ENCODE peak calls at places on chromosome 18, in six cellular contexts. G, Y, T, U, B and N are unnamed samples.

GRCh38 chr18:36629836-36630235 is 199.0 kb downstream of the TPGS2 start:
- DNase-seq in G (no peak), Y (no peak), T (no peak), U (peak; percentile 11), B (no peak), N (no peak)

GRCh38 chr18:13382683-13382989 is 164.1 kb downstream of the LDLRAD4 start:
- DNase-seq in G (no peak), Y (no peak), T (peak; percentile 12), U (no peak), B (no peak), N (no peak)

GRCh38 chr18:4017479-4017878 is 437.6 kb downstream of the DLGAP1 start:
- DNase-seq in G (peak; percentile 2), Y (no peak), T (peak; percentile 65), U (no peak), B (peak; percentile 46), N (peak; percentile 3)

GRCh38 chr18:36950282-36950681 is 121.4 kb downstream of the KIAA1328 start:
- DNase-seq in G (no peak), Y (no peak), T (no peak), U (no peak), B (no peak), N (no peak)

GRCh38 chr18:13915973-13916372 is 637 bp upstream of the MC2R start:
- DNase-seq in G (no peak), Y (no peak), T (no peak), U (no peak), B (no peak), N (no peak)

GRCh38 chr18:34649072-34649471 is 61.0 kb upstream of the DTNA start:
- DNase-seq in G (peak; percentile 56), Y (no peak), T (no peak), U (no peak), B (no peak), N (peak; percentile 64)

GRCh38 chr18:47997338-47997780 is 66.9 kb upstream of the SMAD2 start:
- DNase-seq in G (no peak), Y (peak; percentile 62), T (peak; percentile 81), U (peak; percentile 19), B (peak; percentile 70), N (no peak)

GRCh38 chr18:41096504-41096903 is 858.5 kb upstream of the PIK3C3 start:
- DNase-seq in G (peak; percentile 42), Y (peak; percentile 2), T (no peak), U (no peak), B (no peak), N (peak; percentile 9)

GRCh38 chr18:6963452-6964097 is 154.0 kb downstream of the LAMA1 start:
- DNase-seq in G (no peak), Y (no peak), T (no peak), U (no peak), B (no peak), N (no peak)

GRCh38 chr18:22504665-22505064 is 87.0 kb upstream of the CTAGE1 start:
- DNase-seq in G (peak; percentile 68), Y (no peak), T (no peak), U (no peak), B (no peak), N (peak; percentile 88)

GRCh38 chr18:14945286-14945685 is 197.3 kb downstream of the ANKRD30B start:
- DNase-seq in G (no peak), Y (no peak), T (no peak), U (no peak), B (no peak), N (no peak)

GRCh38 chr18:34219651-34220050 is 5.1 kb downstream of the NOL4 start:
- DNase-seq in G (no peak), Y (no peak), T (no peak), U (no peak), B (no peak), N (no peak)

DNA sequence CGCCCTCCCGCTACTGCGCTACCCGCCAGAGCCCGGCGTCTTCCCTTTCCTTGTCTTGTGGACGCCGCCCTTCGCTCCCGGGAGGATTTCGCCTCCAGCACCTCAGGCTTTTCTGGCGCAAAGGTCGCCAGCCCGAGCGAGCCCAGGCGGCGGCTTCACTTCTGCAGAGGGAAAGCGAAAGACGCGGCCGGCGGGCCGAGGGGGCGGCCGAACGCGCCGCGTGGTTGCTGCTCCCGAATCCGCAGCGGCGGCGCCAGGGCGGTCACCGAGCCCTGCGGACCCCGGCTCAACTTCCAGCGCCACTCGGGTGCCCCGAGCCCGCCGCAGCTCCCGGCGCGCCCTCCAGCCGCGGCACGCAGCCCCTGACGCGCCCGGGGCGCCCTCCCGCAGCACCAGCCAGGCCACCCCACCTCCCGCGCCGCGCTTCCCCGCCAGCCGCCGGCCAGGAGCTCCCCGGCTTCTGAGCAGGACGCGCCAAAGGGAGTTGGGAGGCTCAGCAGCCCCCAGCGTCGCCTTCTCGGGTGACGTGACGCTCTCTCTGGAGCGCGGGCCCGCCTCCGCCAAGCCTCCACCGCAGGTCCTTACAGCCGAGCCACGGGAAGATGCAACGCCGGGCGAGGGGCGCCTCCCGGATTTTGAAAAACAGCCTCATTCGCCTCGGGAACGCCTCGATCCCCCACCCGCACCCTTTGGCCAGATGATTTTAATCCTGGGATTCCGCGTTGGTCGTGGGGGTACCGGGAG is 84.9 kb upstream of the EPB41L3 start:
- DNase-seq in G (peak; percentile 17), Y (peak; percentile 42), T (no peak), U (peak; percentile 90), B (no peak), N (peak; percentile 7)
- H3K9ac ChIP-seq in G (no peak overlapping the region), Y (peak overlapping the region; percentile 83), T (no peak overlapping the region), U (peak overlapping the region; percentile 98), B (peak overlapping the region; percentile 8), N (peak overlapping the region; percentile 78)

GRCh38 chr18:59305295-59305694 is 13.2 kb downstream of the CPLX4 start:
- DNase-seq in G (no peak), Y (no peak), T (no peak), U (no peak), B (no peak), N (no peak)

GRCh38 chr18:59303656-59304055 is 14.8 kb downstream of the CPLX4 start:
- DNase-seq in G (no peak), Y (no peak), T (no peak), U (no peak), B (no peak), N (no peak)

GRCh38 chr18:59311631-59312030 is 6.8 kb downstream of the CPLX4 start:
- DNase-seq in G (peak; percentile 27), Y (no peak), T (no peak), U (no peak), B (no peak), N (no peak)

GRCh38 chr18:59303006-59303405 is 15.4 kb downstream of the CPLX4 start:
- DNase-seq in G (no peak), Y (no peak), T (no peak), U (no peak), B (no peak), N (no peak)

DNA sequence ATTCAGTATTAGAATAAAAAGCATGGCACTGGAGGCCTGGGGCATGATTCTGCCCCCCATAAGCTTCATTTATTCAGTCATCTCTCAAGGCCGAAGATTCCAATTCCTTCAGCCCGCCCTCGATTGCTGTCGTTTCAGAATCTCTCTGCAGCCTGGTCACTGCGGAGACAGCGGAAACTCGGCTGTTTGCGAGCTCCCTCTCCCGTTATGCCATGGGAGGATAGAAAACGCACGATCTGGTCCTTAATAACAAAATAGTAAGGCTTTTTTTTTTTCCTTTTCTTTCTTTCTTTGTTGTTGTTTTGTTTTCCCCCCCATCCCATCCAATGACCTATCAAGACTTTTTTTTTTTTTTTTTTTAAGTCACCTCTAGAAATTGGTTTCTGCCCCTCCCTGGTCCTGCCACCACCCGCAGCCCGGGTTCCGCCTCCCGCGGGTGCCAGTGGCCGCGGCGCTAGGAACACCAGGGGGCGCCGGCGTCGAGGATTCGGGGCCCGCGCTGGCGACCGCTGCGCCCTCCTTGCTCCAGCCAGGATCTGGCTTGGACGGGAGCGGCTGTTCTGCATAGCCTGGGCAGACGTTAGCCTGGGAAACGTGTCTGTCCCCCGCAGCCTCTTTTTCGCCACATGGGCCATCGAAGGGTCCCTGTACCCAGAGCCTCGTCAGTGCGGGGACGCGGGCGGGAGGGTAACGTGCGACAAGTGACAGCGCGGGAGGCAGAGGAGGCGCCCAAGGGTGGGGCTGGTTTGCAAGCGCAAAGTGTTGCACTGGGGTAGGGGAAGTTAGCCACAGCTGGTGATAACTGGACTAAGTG is 10.0 kb downstream of the CPLX4 start:
- DNase-seq in G (peak; percentile 45), Y (peak; percentile 68), T (peak; percentile 76), U (peak; percentile 50), B (peak; percentile 15), N (peak; percentile 56)
- H3K14ac ChIP-seq in G (no peak overlapping the region), Y (no peak overlapping the region), T (no peak overlapping the region), U (no peak overlapping the region), B (no peak overlapping the region), N (no peak overlapping the region)

DNA sequence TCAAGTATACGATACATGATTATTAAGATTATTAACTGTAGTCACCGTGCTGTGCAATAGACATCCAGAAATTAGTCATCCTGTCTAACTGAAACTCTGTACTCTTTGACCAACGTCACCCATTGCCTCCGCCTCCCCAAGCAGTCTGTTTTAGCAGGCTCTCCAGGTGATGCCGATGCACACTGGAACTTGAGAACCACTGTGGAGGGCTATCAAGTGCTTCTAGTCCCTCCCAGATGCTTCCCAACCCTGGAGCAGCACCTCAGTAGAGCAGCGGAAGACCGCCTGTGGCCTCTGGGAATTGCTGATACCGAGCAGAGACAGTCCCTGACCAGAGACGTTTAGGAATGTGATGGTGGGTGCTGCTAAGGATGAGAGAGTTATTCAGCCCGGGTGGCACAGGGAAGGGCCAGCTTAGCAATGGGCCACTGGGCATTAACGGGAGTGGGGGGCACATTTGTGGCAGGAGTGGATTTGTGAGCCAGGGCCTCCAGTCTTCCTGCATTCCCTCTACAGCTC is 50.7 kb downstream of the LIPG start:
- DNase-seq in G (no peak), Y (no peak), T (peak; percentile 78), U (no peak), B (no peak), N (no peak)
- H2BK5ac ChIP-seq in G (no peak overlapping the region), Y (peak overlapping the region; percentile 30), T (no peak overlapping the region), U (no peak overlapping the region), B (no peak overlapping the region), N (peak overlapping the region; percentile 0)

GRCh38 chr18:80169607-80170006 is 60.5 kb downstream of the ADNP2 start:
- DNase-seq in G (peak; percentile 50), Y (no peak), T (no peak), U (no peak), B (no peak), N (no peak)

GRCh38 chr18:80173060-80173459 is 64.0 kb downstream of the ADNP2 start:
- DNase-seq in G (no peak), Y (no peak), T (no peak), U (peak; percentile 71), B (no peak), N (no peak)

GRCh38 chr18:80170395-80171094 is 61.5 kb downstream of the ADNP2 start:
- DNase-seq in G (no peak), Y (no peak), T (no peak), U (no peak), B (no peak), N (no peak)

GRCh38 chr18:80172056-80172455 is 63.0 kb downstream of the ADNP2 start:
- DNase-seq in G (no peak), Y (no peak), T (no peak), U (no peak), B (no peak), N (no peak)

DNA sequence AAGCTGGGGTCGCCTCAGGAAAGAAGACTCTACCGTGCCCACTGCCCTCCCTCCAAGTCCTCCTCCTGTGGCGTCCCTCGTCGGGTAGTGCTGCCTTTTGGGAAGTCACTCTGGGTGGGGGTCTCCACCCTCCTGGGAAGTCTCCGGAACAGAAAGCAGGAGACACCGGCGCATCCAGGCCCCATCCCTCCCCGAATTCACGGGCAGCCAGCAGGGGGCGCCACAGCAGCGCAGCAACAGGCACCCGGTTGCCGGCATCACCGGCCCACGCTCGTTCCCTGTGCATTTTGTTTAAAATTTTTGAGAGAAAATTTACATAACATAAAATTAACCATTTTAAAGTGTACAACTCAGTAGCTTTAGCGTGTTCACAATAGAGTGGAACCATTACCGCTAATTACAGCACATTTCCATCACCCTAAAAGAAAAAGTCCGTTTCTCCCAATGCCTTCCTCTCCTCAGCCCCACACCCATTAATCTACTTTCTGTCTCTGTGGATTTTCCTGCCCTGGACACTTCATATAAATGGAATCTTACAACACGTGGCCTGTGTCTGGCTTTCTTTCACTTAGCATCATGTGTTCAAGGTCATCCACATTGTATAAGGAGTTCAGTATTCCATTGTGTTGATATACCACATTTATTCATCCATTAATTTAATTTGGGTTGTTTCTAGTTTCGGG is 62.3 kb downstream of the ADNP2 start:
- DNase-seq in G (peak; percentile 69), Y (no peak), T (peak; percentile 69), U (peak; percentile 24), B (no peak), N (peak; percentile 83)
- H3K9ac ChIP-seq in G (peak overlapping the region; percentile 49), Y (no peak overlapping the region), T (no peak overlapping the region), U (no peak overlapping the region), B (no peak overlapping the region), N (peak overlapping the region; percentile 75)